ENCODE peak calls at places on chromosomes 5 and 9, in seven cellular contexts. E is A673, F is cardiac fibroblast, G is uterus, J is Caco-2, N is foreskin fibroblast, R is thyroid gland. L is an unnamed sample.

GRCh38 chr9:121972501-121972981 is 120.6 kb downstream of the TTLL11 start:
- DNase-seq in E (no peak), F (peak; percentile 75), G (no peak), J (no peak), N (peak; percentile 65), R (peak; percentile 89), L (peak; percentile 34)

GRCh38 chr5:66307647-66308257 is 163.7 kb downstream of the SREK1 start:
- DNase-seq in E (peak; percentile 80), F (peak; percentile 86), G (no peak), J (no peak), N (peak; percentile 78), R (no peak), L (peak; percentile 38)

GRCh38 chr5:60929024-60929423 is 15.8 kb downstream of the ERCC8 start:
- DNase-seq in E (no peak), F (peak; percentile 44), G (no peak), J (no peak), N (peak; percentile 21), R (no peak), L (no peak)

GRCh38 chr9:134913041-134913712 is 4.5 kb downstream of the FCN1 start:
- DNase-seq in E (no peak), F (no peak), G (no peak), J (no peak), N (no peak), R (no peak), L (no peak)

GRCh38 chr5:15020731-15021130 is 149.2 kb upstream of the ANKH start:
- DNase-seq in E (no peak), F (no peak), G (no peak), J (no peak), N (no peak), R (no peak), L (no peak)

GRCh38 chr5:131163315-131164119 is 1.5 kb downstream of the HINT1 start:
- DNase-seq in E (peak; percentile 19), F (peak; percentile 50), G (no peak), J (no peak), N (peak; percentile 23), R (no peak), L (no peak)

GRCh38 chr9:104903609-104904008 is 24.3 kb downstream of the ABCA1 start:
- DNase-seq in E (no peak), F (peak; percentile 48), G (no peak), J (no peak), N (peak; percentile 46), R (no peak), L (no peak)

GRCh38 chr9:135992486-135993408 is 31.6 kb upstream of the UBAC1 start:
- DNase-seq in E (peak; percentile 39), F (peak; percentile 75), G (peak; percentile 83), J (peak; percentile 71), N (peak; percentile 89), R (peak; percentile 61), L (peak; percentile 23)

GRCh38 chr9:5817776-5818336 is 15.1 kb downstream of the ERMP1 start:
- DNase-seq in E (no peak), F (peak; percentile 80), G (no peak), J (no peak), N (peak; percentile 76), R (no peak), L (no peak)

GRCh38 chr9:38144421-38144820 is 75.4 kb upstream of the SHB start:
- DNase-seq in E (no peak), F (peak; percentile 21), G (no peak), J (peak; percentile 21), N (peak; percentile 11), R (no peak), L (no peak)

GRCh38 chr9:38650564-38650963 is 30.2 kb upstream of the ANKRD18A start:
- DNase-seq in E (no peak), F (no peak), G (no peak), J (no peak), N (no peak), R (no peak), L (no peak)

GRCh38 chr5:65126192-65126591 is 355.5 kb downstream of the ADAMTS6 start:
- DNase-seq in E (no peak), F (peak; percentile 39), G (no peak), J (no peak), N (peak; percentile 48), R (no peak), L (no peak)

GRCh38 chr5:170865622-170866021 is 3.8 kb downstream of the RANBP17 start:
- DNase-seq in E (no peak), F (no peak), G (no peak), J (no peak), N (no peak), R (no peak), L (no peak)

GRCh38 chr9:83218411-83219090 is 155.6 kb upstream of the RASEF start:
- DNase-seq in E (no peak), F (no peak), G (no peak), J (no peak), N (no peak), R (peak; percentile 79), L (no peak)

GRCh38 chr9:83220737-83221136 is 157.8 kb upstream of the RASEF start:
- DNase-seq in E (no peak), F (peak; percentile 89), G (no peak), J (no peak), N (peak; percentile 88), R (peak; percentile 30), L (peak; percentile 46)

GRCh38 chr9:83219924-83220438 is 157.0 kb upstream of the RASEF start:
- DNase-seq in E (no peak), F (no peak), G (no peak), J (no peak), N (no peak), R (peak; percentile 48), L (no peak)

DNA sequence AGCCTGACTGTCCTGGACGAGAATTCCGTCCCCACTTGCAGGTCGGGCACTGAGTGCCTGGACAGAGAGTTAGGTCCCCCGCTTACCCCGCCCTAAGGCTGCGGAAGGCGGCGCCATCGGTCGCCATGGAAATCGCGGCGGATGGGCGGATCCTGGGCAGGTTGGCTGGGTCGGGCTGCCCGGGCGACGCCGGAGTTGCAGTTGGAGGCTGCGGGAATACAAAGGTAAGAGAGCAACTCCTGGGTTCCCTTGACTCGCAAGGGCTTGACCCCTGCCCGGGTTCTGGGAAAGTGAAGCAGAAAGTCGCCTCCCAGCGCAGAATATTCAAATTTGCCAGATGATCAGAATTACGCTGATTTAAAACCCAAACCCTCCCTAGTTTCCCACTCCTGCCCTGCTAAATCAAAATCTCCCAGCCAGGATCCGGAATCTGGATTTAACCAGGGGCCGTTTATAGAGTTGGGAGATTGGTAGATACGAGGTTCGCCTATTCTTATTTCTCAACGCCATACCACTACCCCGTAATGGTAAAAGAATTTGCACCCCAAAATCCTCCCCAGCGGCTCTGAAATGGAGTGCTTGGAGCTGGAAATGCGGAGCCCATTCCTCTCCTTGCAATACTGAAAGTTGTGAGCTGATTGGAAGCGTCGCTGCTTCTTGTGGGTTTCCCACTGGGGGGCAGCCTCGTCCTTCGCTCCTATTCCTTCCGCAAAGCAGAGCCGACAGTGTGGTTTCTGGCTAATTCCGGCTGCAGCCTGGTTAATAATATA is 156.4 kb upstream of the RASEF start:
- DNase-seq in E (peak; percentile 65), F (peak; percentile 88), G (peak; percentile 67), J (peak; percentile 58), N (peak; percentile 80), R (peak; percentile 88), L (no peak)
- TF ChIP-seq CTCF in E (peak; percentile 40), F (peak; percentile 83), G (no peak), J (no peak), N (peak; percentile 46), R (no peak), L (peak; percentile 38)

GRCh38 chr9:108394726-108395125 is 461.1 kb downstream of the ACTL7B start:
- DNase-seq in E (no peak), F (no peak), G (no peak), J (no peak), N (no peak), R (no peak), L (no peak)

GRCh38 chr9:108397286-108397685 is 458.5 kb downstream of the ACTL7B start:
- DNase-seq in E (no peak), F (no peak), G (no peak), J (no peak), N (peak; percentile 54), R (no peak), L (no peak)

GRCh38 chr9:108396618-108397017 is 459.2 kb downstream of the ACTL7B start:
- DNase-seq in E (no peak), F (no peak), G (no peak), J (no peak), N (no peak), R (no peak), L (no peak)

GRCh38 chr9:108396193-108396592 is 459.6 kb downstream of the ACTL7B start:
- DNase-seq in E (no peak), F (no peak), G (no peak), J (no peak), N (no peak), R (no peak), L (no peak)

GRCh38 chr9:108400267-108400666 is 455.5 kb downstream of the ACTL7B start:
- DNase-seq in E (no peak), F (no peak), G (no peak), J (no peak), N (peak; percentile 10), R (no peak), L (no peak)
- TF ChIP-seq CTCF in E (no peak), F (peak; percentile 20), G (no peak), J (no peak), N (no peak), R (no peak), L (peak; percentile 9)

GRCh38 chr9:117718701-117719100 is 14.5 kb downstream of the TLR4 start:
- DNase-seq in E (no peak), F (peak; percentile 30), G (no peak), J (no peak), N (peak; percentile 39), R (no peak), L (no peak)

GRCh38 chr9:117715411-117715989 is 11.3 kb downstream of the TLR4 start:
- DNase-seq in E (no peak), F (peak; percentile 60), G (no peak), J (no peak), N (peak; percentile 36), R (no peak), L (no peak)

GRCh38 chr9:117709936-117710335 is 5.7 kb downstream of the TLR4 start:
- DNase-seq in E (no peak), F (no peak), G (no peak), J (no peak), N (no peak), R (no peak), L (no peak)

GRCh38 chr9:117718085-117718484 is 13.9 kb downstream of the TLR4 start:
- DNase-seq in E (no peak), F (peak; percentile 73), G (no peak), J (no peak), N (peak; percentile 69), R (no peak), L (no peak)

GRCh38 chr9:117714282-117714681 is 10.1 kb downstream of the TLR4 start:
- DNase-seq in E (no peak), F (no peak), G (no peak), J (peak; percentile 36), N (no peak), R (no peak), L (no peak)
- TF ChIP-seq CTCF in E (no peak), F (no peak), G (no peak), J (peak; percentile 22), N (no peak), R (no peak), L (no peak)

DNA sequence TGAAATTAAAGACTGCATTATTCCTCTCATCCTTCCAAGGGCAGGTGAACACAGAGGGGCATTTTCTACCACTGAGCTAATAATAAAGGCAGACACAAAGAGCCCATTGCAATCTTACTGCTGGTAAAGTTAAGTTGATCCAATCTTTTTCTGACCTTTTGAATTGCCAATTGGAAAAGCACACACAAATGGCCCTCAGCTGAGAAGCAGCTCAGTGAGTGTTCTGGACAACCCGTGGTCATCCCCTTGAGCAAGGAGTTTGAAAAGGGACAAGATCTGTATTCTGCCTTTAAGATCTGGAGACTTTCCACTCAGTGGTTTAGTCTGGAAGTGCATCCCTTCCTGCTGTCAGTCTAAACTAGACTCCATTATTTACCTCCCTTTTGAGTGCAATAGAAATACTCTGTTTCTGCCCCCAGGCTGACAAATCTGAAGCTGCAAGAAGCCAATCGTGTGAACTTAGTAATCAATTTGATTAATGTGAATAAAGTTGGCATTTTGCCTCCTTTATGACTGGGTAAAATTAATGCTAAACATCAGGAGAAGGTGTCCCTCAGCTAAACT is 835.7 kb downstream of the MAT2B start:
- DNase-seq in E (no peak), F (no peak), G (no peak), J (no peak), N (no peak), R (no peak), L (no peak)
- TF ChIP-seq CTCF in E (no peak), F (no peak), G (no peak), J (no peak), N (no peak), R (no peak), L (no peak)

L was measured in AG09309.